ENCODE peak calls at places on chromosomes 6 and 20, in six cellular contexts. G, C, W, U, L and H are unnamed samples.
A peak's percentile ranks its signal among the peaks of the same experiment; 100 is the strongest.

GRCh38 chr6:148370171-148370570 is 27.5 kb downstream of the SASH1 start:
- DNase-seq in G (no peak), C (no peak), W (no peak), U (no peak), L (no peak), H (no peak)

GRCh38 chr20:6994452-6994851 is 227.0 kb downstream of the BMP2 start:
- DNase-seq in G (no peak), C (no peak), W (peak; percentile 98), U (no peak), L (no peak), H (no peak)

GRCh38 chr20:21607971-21608735 is 94.3 kb upstream of the NKX2-2 start:
- DNase-seq in G (no peak), C (peak; percentile 28), W (no peak), U (no peak), L (no peak), H (no peak)

GRCh38 chr20:1664911-1665310 is 7.3 kb upstream of the SIRPG start:
- DNase-seq in G (no peak), C (no peak), W (no peak), U (no peak), L (no peak), H (no peak)

GRCh38 chr6:17700421-17701416 is 6.0 kb downstream of the NUP153 start:
- DNase-seq in G (no peak), C (no peak), W (no peak), U (no peak), L (no peak), H (no peak)

GRCh38 chr20:47576516-47577033 is 74.9 kb downstream of the NCOA3 start:
- DNase-seq in G (peak; percentile 95), C (peak; percentile 72), W (peak; percentile 78), U (peak; percentile 32), L (peak; percentile 85), H (peak; percentile 90)

GRCh38 chr6:7086488-7086887 is 21.3 kb upstream of the RREB1 start:
- DNase-seq in G (peak; percentile 57), C (no peak), W (no peak), U (no peak), L (no peak), H (no peak)

GRCh38 chr20:62702008-62702290 is 6.7 kb upstream of the NTSR1 start:
- DNase-seq in G (no peak), C (no peak), W (no peak), U (no peak), L (no peak), H (no peak)

GRCh38 chr6:81950877-81951276 is 198.4 kb upstream of the TENT5A start:
- DNase-seq in G (peak; percentile 63), C (no peak), W (peak; percentile 72), U (no peak), L (peak; percentile 37), H (no peak)

GRCh38 chr6:140537834-140538680 is 1163.6 kb upstream of the CITED2 start:
- DNase-seq in G (peak; percentile 85), C (no peak), W (peak; percentile 72), U (peak; percentile 77), L (no peak), H (peak; percentile 95)

GRCh38 chr6:106318851-106319250 is 6.7 kb downstream of the ATG5 start:
- DNase-seq in G (no peak), C (no peak), W (no peak), U (no peak), L (no peak), H (no peak)

GRCh38 chr20:60306105-60306504 is 347.9 kb downstream of the CDH26 start:
- DNase-seq in G (no peak), C (no peak), W (no peak), U (no peak), L (no peak), H (no peak)

GRCh38 chr6:14661188-14661587 is 543.6 kb downstream of the CD83 start:
- DNase-seq in G (no peak), C (no peak), W (peak; percentile 25), U (no peak), L (no peak), H (no peak)

GRCh38 chr6:389622-390021 is 1.9 kb upstream of the IRF4 start:
- DNase-seq in G (no peak), C (no peak), W (no peak), U (no peak), L (no peak), H (no peak)

GRCh38 chr6:124234806-124235205 is 431.1 kb downstream of the NKAIN2 start:
- DNase-seq in G (no peak), C (no peak), W (no peak), U (no peak), L (no peak), H (no peak)

GRCh38 chr6:125262026-125263013 is 39.4 kb downstream of the HDDC2 start:
- DNase-seq in G (no peak), C (no peak), W (no peak), U (no peak), L (no peak), H (peak; percentile 69)

GRCh38 chr6:104711371-104711770 is 148.3 kb downstream of the HACE1 start:
- DNase-seq in G (peak; percentile 35), C (no peak), W (peak; percentile 46), U (no peak), L (no peak), H (peak; percentile 73)

GRCh38 chr6:36550473-36551000 is 3.3 kb upstream of the STK38 start:
- DNase-seq in G (no peak), C (no peak), W (no peak), U (no peak), L (no peak), H (no peak)

GRCh38 chr6:57173056-57173885 is 1.1 kb downstream of the BAG2 start:
- DNase-seq in G (no peak), C (peak; percentile 36), W (peak; percentile 32), U (peak; percentile 28), L (no peak), H (peak; percentile 60)

GRCh38 chr6:54717849-54718455 is 128.6 kb upstream of the FAM83B start:
- DNase-seq in G (peak; percentile 61), C (peak; percentile 29), W (peak; percentile 81), U (peak; percentile 67), L (peak; percentile 63), H (peak; percentile 63)

GRCh38 chr20:47545499-47545898 is 43.8 kb downstream of the NCOA3 start:
- DNase-seq in G (no peak), C (no peak), W (no peak), U (no peak), L (no peak), H (no peak)

GRCh38 chr6:105733556-105734162 is 330.8 kb upstream of the PREP start:
- DNase-seq in G (peak; percentile 13), C (peak; percentile 1), W (no peak), U (peak; percentile 59), L (peak; percentile 41), H (peak; percentile 77)

GRCh38 chr20:41411458-41411857 is 44.8 kb upstream of the EMILIN3 start:
- DNase-seq in G (peak; percentile 48), C (no peak), W (peak; percentile 5), U (peak; percentile 18), L (no peak), H (peak; percentile 78)

GRCh38 chr6:30548375-30548774 is 7.9 kb downstream of the GNL1 start:
- DNase-seq in G (no peak), C (no peak), W (no peak), U (no peak), L (no peak), H (peak; percentile 3)

GRCh38 chr6:85192186-85192585 is 257.7 kb upstream of the NT5E start:
- DNase-seq in G (peak; percentile 55), C (no peak), W (peak; percentile 48), U (no peak), L (no peak), H (no peak)

GRCh38 chr6:85185977-85186376 is 263.9 kb upstream of the NT5E start:
- DNase-seq in G (no peak), C (no peak), W (no peak), U (no peak), L (no peak), H (peak; percentile 66)

GRCh38 chr6:85191656-85192055 is 258.2 kb upstream of the NT5E start:
- DNase-seq in G (peak; percentile 19), C (no peak), W (no peak), U (no peak), L (no peak), H (no peak)

GRCh38 chr6:85192596-85192995 is 257.3 kb upstream of the NT5E start:
- DNase-seq in G (no peak), C (no peak), W (no peak), U (no peak), L (no peak), H (no peak)

GRCh38 chr6:85186546-85187170 is 263.2 kb upstream of the NT5E start:
- DNase-seq in G (peak; percentile 56), C (no peak), W (peak; percentile 34), U (no peak), L (no peak), H (peak; percentile 30)
- H3K9ac ChIP-seq in G (no peak overlapping the region), C (no peak overlapping the region), W (no peak overlapping the region), U (no peak overlapping the region), L (no peak overlapping the region), H (peak overlapping the region; percentile 75)

DNA sequence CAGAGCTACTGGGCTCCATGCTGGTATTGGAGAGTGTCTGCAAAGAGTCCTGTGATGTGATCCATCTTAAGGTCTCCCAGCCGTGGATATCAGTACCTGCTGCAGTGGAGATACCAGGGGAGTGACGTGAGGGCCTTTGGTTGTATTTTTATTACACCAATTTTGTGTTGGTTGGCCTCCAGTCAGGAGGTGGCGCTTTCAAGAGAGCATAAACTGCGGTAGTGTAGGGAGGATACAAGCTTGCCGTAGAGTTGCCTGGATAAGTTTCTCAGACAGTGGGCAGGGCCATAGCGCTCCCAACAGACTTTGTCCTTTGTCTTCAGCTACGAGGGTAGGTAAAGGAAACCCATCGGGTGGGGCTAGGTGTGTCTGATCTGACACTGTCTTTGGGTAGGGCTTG is 113.0 kb upstream of the CEP162 start:
- DNase-seq in G (no peak), C (no peak), W (no peak), U (no peak), L (no peak), H (no peak)
- H3K9me3 ChIP-seq in G (no peaks in the 10 kb centered on the region), C (no peaks in the 10 kb centered on the region), W (no peaks in the 10 kb centered on the region), U (no peaks in the 10 kb centered on the region), L (no peaks in the 10 kb centered on the region), H (peaks cover 3% of the 10 kb centered on the region)

DNA sequence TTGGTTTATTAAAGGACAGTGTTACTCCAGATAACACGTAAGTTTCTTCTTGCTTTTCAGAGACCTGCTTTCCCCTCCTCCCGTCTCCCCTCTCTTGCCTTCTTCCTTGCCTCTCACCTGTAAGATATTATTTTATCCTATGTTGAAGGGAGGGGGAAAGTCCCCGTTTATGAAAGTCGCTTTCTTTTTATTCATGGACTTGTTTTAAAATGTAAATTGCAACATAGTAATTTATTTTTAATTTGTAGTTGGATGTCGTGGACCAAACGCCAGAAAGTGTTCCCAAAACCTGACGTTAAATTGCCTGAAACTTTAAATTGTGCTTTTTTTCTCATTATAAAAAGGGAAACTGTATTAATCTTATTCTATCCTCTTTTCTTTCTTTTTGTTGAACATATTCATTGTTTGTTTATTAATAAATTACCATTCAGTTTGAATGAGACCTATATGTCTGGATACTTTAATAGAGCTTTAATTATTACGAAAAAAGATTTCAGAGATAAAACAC is 2.7 kb downstream of the FOXC1 start:
- DNase-seq in G (peak; percentile 48), C (no peak), W (peak; percentile 32), U (no peak), L (no peak), H (no peak)
- H3K9ac ChIP-seq in G (peak overlapping the region; percentile 89), C (peak overlapping the region; percentile 76), W (peak overlapping the region; percentile 86), U (no peak overlapping the region), L (peak overlapping the region; percentile 79), H (peak overlapping the region; percentile 81)

DNA sequence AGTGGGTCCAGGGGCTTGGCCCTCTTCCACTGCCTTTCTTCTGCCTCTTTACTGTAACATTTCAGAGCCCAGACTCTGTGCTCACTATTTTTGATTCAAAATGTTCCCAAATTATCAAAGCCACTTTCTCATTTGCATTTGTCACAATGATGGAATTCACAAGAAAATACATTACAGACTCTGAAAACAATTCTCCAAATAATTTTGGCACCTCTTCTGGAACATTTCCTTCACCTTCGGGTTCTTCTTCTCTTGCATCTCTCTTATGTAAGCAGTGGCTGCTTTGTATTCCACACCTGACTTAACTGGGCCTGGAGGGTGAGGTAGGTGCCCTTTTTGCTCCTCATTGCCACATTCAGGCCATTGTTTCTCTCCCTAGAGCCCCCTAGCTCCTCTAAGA is 30.0 kb downstream of the ZNF184 start:
- DNase-seq in G (no peak), C (no peak), W (no peak), U (no peak), L (no peak), H (no peak)
- H3K9me3 ChIP-seq in G (no peaks in the 10 kb centered on the region), C (no peaks in the 10 kb centered on the region), W (peaks cover 15% of the 10 kb centered on the region), U (no peaks in the 10 kb centered on the region), L (peaks cover 3% of the 10 kb centered on the region), H (peaks cover 41% of the 10 kb centered on the region)